ENCODE peak calls at places on chromosomes 4 and X, in ten cellular contexts. D is GM04504; N is tibial artery; K is stimulated activated CD8-positive, alpha-beta memory T cell treated with anti-CD3 and anti-CD28 coated beads, Interleukin-2, amount 100 ng/mL, for 48 hours; B is kidney epithelial cell; S is hepatocyte; P is GM23338; Q is NCI-H1092 treated with DMSO at 0.1 percent for 48 hours; Y is astrocyte of the hippocampus; E is NCI-H2029. W is an unnamed sample.

GRCh38 chr4:16294455-16294854 is 68.2 kb upstream of the TAPT1 start:
- DNase-seq in K (no peak), E (no peak), P (no peak), Y (no peak), D (peak; percentile 24), N (no peak), S (no peak), B (peak; percentile 12), Q (no peak), W (no peak)

GRCh38 chr4:83771113-83771705 is 235.3 kb downstream of the GPAT3 start:
- DNase-seq in P (peak; percentile 82), Q (no peak), Y (peak; percentile 81), D (peak; percentile 30), S (peak; percentile 71), K (no peak), N (no peak), B (no peak), E (no peak), W (no peak)

GRCh38 chrX:115709039-115709438 is 148.1 kb downstream of the PLS3 start:
- DNase-seq in E (no peak), P (no peak), Q (no peak), Y (no peak), S (no peak), N (no peak), B (no peak), K (no peak), D (no peak), W (no peak)

GRCh38 chrX:1316527-1316926 is 20.1 kb upstream of the IL3RA start:
- DNase-seq in S (no peak), E (no peak), K (peak; percentile 37), B (no peak), Y (no peak), P (no peak), N (peak; percentile 83), D (no peak), Q (no peak), W (no peak)

GRCh38 chr4:140296335-140296753 is 77.1 kb upstream of the SCOC start:
- DNase-seq in S (peak; percentile 70), B (peak; percentile 65), P (no peak), N (peak; percentile 88), D (peak; percentile 95), Y (peak; percentile 82), K (no peak), E (no peak), Q (peak; percentile 82), W (no peak)

GRCh38 chrX:8139713-8140112 is 31.4 kb downstream of the VCX2 start:
- DNase-seq in D (no peak), P (no peak), Q (no peak), S (peak; percentile 16), Y (peak; percentile 71), K (no peak), N (no peak), E (no peak), B (no peak), W (no peak)

GRCh38 chr4:140291259-140291658 is 82.2 kb upstream of the SCOC start:
- DNase-seq in K (no peak), P (no peak), S (no peak), Q (no peak), B (no peak), D (no peak), N (no peak), E (peak; percentile 1), Y (no peak), W (no peak)

GRCh38 chr4:39818646-39819045 is 120.7 kb downstream of the UBE2K start:
- DNase-seq in K (no peak), N (no peak), D (no peak), Y (no peak), E (no peak), S (no peak), Q (no peak), B (no peak), P (no peak), W (no peak)

GRCh38 chrX:13428055-13428786 is 108.4 kb upstream of the ATXN3L start:
- DNase-seq in Q (peak; percentile 58), Y (peak; percentile 44), N (no peak), D (no peak), K (no peak), B (no peak), E (no peak), P (peak; percentile 26), S (peak; percentile 11), W (no peak)

GRCh38 chr4:168877779-168878491 is 132.1 kb downstream of the CBR4 start:
- DNase-seq in D (no peak), E (no peak), Y (no peak), K (no peak), N (peak; percentile 56), B (no peak), P (peak; percentile 77), Q (peak; percentile 68), S (peak; percentile 62), W (no peak)

GRCh38 chr4:176818531-176818930 is 25.8 kb upstream of the VEGFC start:
- DNase-seq in D (no peak), P (no peak), N (no peak), B (no peak), K (no peak), E (no peak), Q (no peak), Y (no peak), S (no peak), W (no peak)

GRCh38 chr4:106421441-106422296 is 53.1 kb upstream of the GIMD1 start:
- DNase-seq in P (peak; percentile 36), E (no peak), Y (peak; percentile 35), K (no peak), S (peak; percentile 40), D (peak; percentile 40), B (no peak), Q (no peak), N (no peak), W (no peak)

GRCh38 chrX:8504451-8504850 is 39.8 kb downstream of the VCX3B start:
- DNase-seq in B (peak; percentile 21), E (no peak), Q (no peak), Y (peak; percentile 81), K (no peak), S (peak; percentile 15), D (no peak), P (no peak), N (no peak), W (no peak)

GRCh38 chr4:185573651-185574199 is 38.4 kb upstream of the PDLIM3 start:
- DNase-seq in E (peak; percentile 77), Q (no peak), B (peak; percentile 51), Y (peak; percentile 68), P (peak; percentile 77), S (peak; percentile 47), K (no peak), N (no peak), D (peak; percentile 53), W (no peak)

GRCh38 chr4:169841776-169842175 is 84.0 kb upstream of the HPF1 start:
- DNase-seq in P (no peak), D (no peak), N (no peak), S (no peak), B (no peak), K (no peak), E (no peak), Q (no peak), Y (peak; percentile 11), W (no peak)

GRCh38 chrX:101617211-101618191 is at the start of gene ARMCX6:
- DNase-seq in B (no peak), N (peak; percentile 83), Q (peak; percentile 68), E (peak; percentile 29), Y (peak; percentile 85), D (peak; percentile 38), S (peak; percentile 89), K (peak; percentile 46), P (peak; percentile 68), W (peak; percentile 79)

GRCh38 chr4:4673070-4673469 is 131.2 kb upstream of the STX18 start:
- DNase-seq in Q (no peak), E (no peak), N (no peak), P (peak; percentile 99), D (no peak), B (no peak), K (no peak), S (peak; percentile 32), Y (no peak), W (no peak)

GRCh38 chr4:74675673-74676279 is 118.5 kb downstream of the BTC start:
- DNase-seq in B (no peak), D (peak; percentile 28), K (no peak), N (no peak), P (peak; percentile 72), Y (peak; percentile 77), S (peak; percentile 83), Q (peak; percentile 18), E (peak; percentile 28), W (no peak)

GRCh38 chr4:77349796-77350195 is 192.8 kb downstream of the CCNG2 start:
- DNase-seq in S (no peak), B (no peak), N (no peak), Y (no peak), Q (no peak), D (peak; percentile 36), P (no peak), K (no peak), E (peak; percentile 56), W (no peak)

GRCh38 chr4:121192500-121192899 is 28.4 kb upstream of the TNIP3 start:
- DNase-seq in P (peak; percentile 67), Y (peak; percentile 60), S (peak; percentile 64), Q (peak; percentile 18), K (no peak), B (no peak), D (peak; percentile 16), E (peak; percentile 1), N (no peak), W (peak; percentile 13)

GRCh38 chr4:87375719-87376291 is 15.2 kb downstream of the HSD17B11 start:
- DNase-seq in K (no peak), Y (peak; percentile 74), E (peak; percentile 3), S (peak; percentile 79), B (peak; percentile 25), D (peak; percentile 60), N (peak; percentile 41), Q (peak; percentile 36), P (peak; percentile 76), W (no peak)

GRCh38 chr4:128600996-128601857 is 208.3 kb upstream of the JADE1 start:
- DNase-seq in E (peak; percentile 94), D (peak; percentile 89), S (peak; percentile 90), N (peak; percentile 78), P (no peak), K (no peak), Y (peak; percentile 98), B (peak; percentile 96), Q (peak; percentile 90), W (no peak)

GRCh38 chrX:19747672-19748610 is 139.5 kb downstream of the SH3KBP1 start:
- DNase-seq in E (no peak), S (no peak), K (peak; percentile 47), D (no peak), N (no peak), Q (no peak), Y (no peak), B (no peak), P (no peak), W (peak; percentile 59)

GRCh38 chr4:921830-922331 is 10.2 kb downstream of the GAK start:
- DNase-seq in Q (no peak), K (no peak), D (no peak), P (no peak), Y (no peak), S (no peak), N (no peak), E (no peak), B (no peak), W (no peak)

GRCh38 chrX:116417968-116418367 is 18.4 kb upstream of the SLC6A14 start:
- DNase-seq in N (no peak), S (no peak), Y (no peak), Q (no peak), D (no peak), E (no peak), P (no peak), K (no peak), B (no peak), W (no peak)

GRCh38 chrX:115630204-115630603 is 69.2 kb downstream of the PLS3 start:
- DNase-seq in N (no peak), D (no peak), B (no peak), Y (peak; percentile 19), S (no peak), K (no peak), E (no peak), P (no peak), Q (no peak), W (no peak)

GRCh38 chr4:133544097-133544496 is 395.0 kb downstream of the PCDH10 start:
- DNase-seq in K (no peak), P (no peak), D (no peak), S (no peak), Q (no peak), B (no peak), E (no peak), N (no peak), Y (no peak), W (no peak)

W was measured in CD8-positive, alpha-beta T cell.